ENCODE peak calls at places on chromosomes 11 and 22, in four cellular contexts. One of them, this sample, is unnamed.

GRCh38 chr22:21055880-21056319 is 10.2 kb downstream of the LRRC74B start:
- DNase-seq in OCI-LY7: no peak
- DNase-seq in spleen: peak
- DNase-seq in heart right ventricle: no peak
- DNase-seq in this sample: no peak

GRCh38 chr11:3824714-3825472 is 15.9 kb downstream of the RHOG start:
- DNase-seq in heart right ventricle: peak
- DNase-seq in OCI-LY7: peak
- DNase-seq in spleen: peak
- DNase-seq in this sample: peak

GRCh38 chr11:24163146-24163545 is 333.7 kb upstream of the LUZP2 start:
- DNase-seq in OCI-LY7: no peak
- DNase-seq in heart right ventricle: no peak
- DNase-seq in spleen: no peak
- DNase-seq in this sample: no peak

GRCh38 chr11:118174006-118174567 is 2.4 kb downstream of the SCN2B start:
- DNase-seq in heart right ventricle: no peak
- DNase-seq in OCI-LY7: no peak
- DNase-seq in spleen: no peak
- DNase-seq in this sample: no peak

GRCh38 chr22:44683881-44684280 is 18.1 kb upstream of the PRR5 start:
- DNase-seq in spleen: no peak
- DNase-seq in OCI-LY7: no peak
- DNase-seq in heart right ventricle: no peak
- DNase-seq in this sample: no peak

GRCh38 chr11:118908931-118909618 is 16.7 kb downstream of the BCL9L start:
- DNase-seq in OCI-LY7: no peak
- DNase-seq in spleen: peak
- DNase-seq in heart right ventricle: peak
- DNase-seq in this sample: no peak

GRCh38 chr11:69300124-69301032 is 6.4 kb downstream of the MYEOV start:
- DNase-seq in spleen: no peak
- DNase-seq in OCI-LY7: no peak
- DNase-seq in heart right ventricle: no peak
- DNase-seq in this sample: peak

GRCh38 chr11:61567286-61568061 is 13.4 kb downstream of the SYT7 start:
- DNase-seq in heart right ventricle: peak
- DNase-seq in spleen: peak
- DNase-seq in OCI-LY7: peak
- DNase-seq in this sample: peak

GRCh38 chr11:45805305-45806071 is 539 bp downstream of the SLC35C1 start:
- DNase-seq in OCI-LY7: no peak
- DNase-seq in heart right ventricle: peak
- DNase-seq in spleen: peak
- DNase-seq in this sample: no peak

GRCh38 chr11:118883368-118884071 is at the start of gene CXCR5:
- DNase-seq in OCI-LY7: peak
- DNase-seq in spleen: peak
- DNase-seq in heart right ventricle: no peak
- DNase-seq in this sample: peak

GRCh38 chr11:112841719-112842118 is 119.5 kb upstream of the NCAM1 start:
- DNase-seq in spleen: no peak
- DNase-seq in OCI-LY7: no peak
- DNase-seq in heart right ventricle: no peak
- DNase-seq in this sample: no peak

GRCh38 chr22:46070215-46070721 is 80.1 kb upstream of the PPARA start:
- DNase-seq in OCI-LY7: peak
- DNase-seq in spleen: peak
- DNase-seq in heart right ventricle: peak
- DNase-seq in this sample: peak

GRCh38 chr11:131675489-131675888 is 305.1 kb downstream of the NTM start:
- DNase-seq in heart right ventricle: no peak
- DNase-seq in OCI-LY7: no peak
- DNase-seq in spleen: no peak
- DNase-seq in this sample: no peak

GRCh38 chr11:123212406-123212805 is 17.4 kb upstream of the CLMP start:
- DNase-seq in spleen: no peak
- DNase-seq in OCI-LY7: no peak
- DNase-seq in heart right ventricle: no peak
- DNase-seq in this sample: no peak

GRCh38 chr22:45526263-45526662 is 23.6 kb downstream of the FBLN1 start:
- DNase-seq in heart right ventricle: no peak
- DNase-seq in OCI-LY7: no peak
- DNase-seq in spleen: no peak
- DNase-seq in this sample: no peak

GRCh38 chr11:33936745-33937612 is 45.1 kb upstream of the LMO2 start:
- DNase-seq in spleen: no peak
- DNase-seq in OCI-LY7: no peak
- DNase-seq in heart right ventricle: peak
- DNase-seq in this sample: no peak

GRCh38 chr22:35914665-35915476 is 113.8 kb downstream of the RBFOX2 start:
- DNase-seq in heart right ventricle: no peak
- DNase-seq in OCI-LY7: peak
- DNase-seq in spleen: no peak
- DNase-seq in this sample: no peak

GRCh38 chr11:134464981-134465730 is 53.1 kb upstream of the B3GAT1 start:
- DNase-seq in OCI-LY7: no peak
- DNase-seq in heart right ventricle: no peak
- DNase-seq in spleen: no peak
- DNase-seq in this sample: no peak

GRCh38 chr11:69744435-69744834 is 30.7 kb downstream of the FGF4 start:
- DNase-seq in heart right ventricle: no peak
- DNase-seq in OCI-LY7: no peak
- DNase-seq in spleen: no peak
- DNase-seq in this sample: no peak

GRCh38 chr22:48662476-48663150 is 1165.1 kb downstream of the BRD1 start:
- DNase-seq in heart right ventricle: peak
- DNase-seq in OCI-LY7: no peak
- DNase-seq in spleen: no peak
- DNase-seq in this sample: no peak

GRCh38 chr22:43293661-43294392 is 49.3 kb downstream of the SCUBE1 start:
- DNase-seq in spleen: no peak
- DNase-seq in heart right ventricle: peak
- DNase-seq in OCI-LY7: no peak
- DNase-seq in this sample: no peak

GRCh38 chr11:42764936-42765335 is 546.9 kb upstream of the API5 start:
- DNase-seq in spleen: no peak
- DNase-seq in heart right ventricle: no peak
- DNase-seq in OCI-LY7: no peak
- DNase-seq in this sample: no peak

GRCh38 chr11:16012125-16012751 is 344.1 kb downstream of the SOX6 start:
- DNase-seq in spleen: no peak
- DNase-seq in heart right ventricle: no peak
- DNase-seq in OCI-LY7: no peak
- DNase-seq in this sample: no peak

GRCh38 chr11:65165847-65166317 is 4.2 kb upstream of the SPDYC start:
- DNase-seq in OCI-LY7: no peak
- DNase-seq in heart right ventricle: no peak
- DNase-seq in spleen: no peak
- DNase-seq in this sample: no peak

GRCh38 chr11:128835741-128836410 is 31.2 kb downstream of the KCNJ1 start:
- DNase-seq in heart right ventricle: peak
- DNase-seq in OCI-LY7: no peak
- DNase-seq in spleen: no peak
- DNase-seq in this sample: no peak

GRCh38 chr11:103699656-103700055 is 336.8 kb upstream of the DDI1 start:
- DNase-seq in heart right ventricle: no peak
- DNase-seq in OCI-LY7: no peak
- DNase-seq in spleen: no peak
- DNase-seq in this sample: no peak

GRCh38 chr22:40635940-40636379 is 559 bp downstream of the MRTFA start:
- DNase-seq in spleen: no peak
- DNase-seq in heart right ventricle: no peak
- DNase-seq in OCI-LY7: peak
- DNase-seq in this sample: peak

GRCh38 chr11:79152511-79152910 is 288.3 kb downstream of the TENM4 start:
- DNase-seq in OCI-LY7: no peak
- DNase-seq in spleen: no peak
- DNase-seq in heart right ventricle: no peak
- DNase-seq in this sample: no peak

GRCh38 chr11:118911880-118912741 is 13.6 kb downstream of the BCL9L start:
- DNase-seq in spleen: peak
- DNase-seq in heart right ventricle: peak
- DNase-seq in OCI-LY7: no peak
- DNase-seq in this sample: no peak

GRCh38 chr11:69640260-69640994 is 529 bp upstream of the CCND1 start:
- DNase-seq in spleen: peak
- DNase-seq in OCI-LY7: no peak
- DNase-seq in heart right ventricle: no peak
- DNase-seq in this sample: peak

DNA sequence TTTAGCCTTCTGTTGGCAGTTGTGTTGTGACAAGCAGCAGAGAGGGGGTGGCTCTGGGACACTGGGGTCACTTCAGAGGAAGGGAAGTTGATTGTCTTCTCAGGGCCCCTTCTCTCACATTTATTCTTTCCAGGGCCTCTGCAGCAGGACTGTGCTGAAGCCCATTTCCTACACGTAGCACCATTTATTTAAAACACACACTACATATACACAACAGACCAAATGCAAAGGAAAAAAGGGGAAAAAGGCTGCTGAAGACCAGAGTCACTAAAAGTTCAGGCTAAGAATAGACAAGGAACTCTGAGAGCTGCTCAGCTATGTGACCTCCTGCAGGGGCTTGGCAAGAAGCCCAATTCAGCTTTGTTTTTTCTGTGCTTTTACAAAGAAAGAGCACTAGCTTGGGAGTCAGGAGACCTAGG is 28.3 kb upstream of the UPB1 start:
- DNase-seq in OCI-LY7: no peak
- DNase-seq in spleen: no peak
- DNase-seq in heart right ventricle: no peak
- DNase-seq in this sample: peak
- H3K27ac ChIP-seq in OCI-LY7: no peak
- H3K27ac ChIP-seq in spleen: peak
- H3K27ac ChIP-seq in heart right ventricle: peak
- H3K27ac ChIP-seq in this sample: peak

GRCh38 chr22:19843857-19844422 is 10.7 kb downstream of the GNB1L start:
- DNase-seq in spleen: peak
- DNase-seq in heart right ventricle: no peak
- DNase-seq in OCI-LY7: no peak
- DNase-seq in this sample: no peak

GRCh38 chr22:19846620-19847344 is 7.9 kb downstream of the GNB1L start:
- DNase-seq in spleen: no peak
- DNase-seq in heart right ventricle: no peak
- DNase-seq in OCI-LY7: no peak
- DNase-seq in this sample: no peak

GRCh38 chr22:19847345-19847632 is 7.4 kb downstream of the GNB1L start:
- DNase-seq in OCI-LY7: no peak
- DNase-seq in heart right ventricle: no peak
- DNase-seq in spleen: no peak
- DNase-seq in this sample: no peak

GRCh38 chr22:19844423-19845368 is 10.0 kb downstream of the GNB1L start:
- DNase-seq in spleen: peak
- DNase-seq in OCI-LY7: peak
- DNase-seq in heart right ventricle: peak
- DNase-seq in this sample: no peak

GRCh38 chr22:19845369-19845722 is 9.3 kb downstream of the GNB1L start:
- DNase-seq in OCI-LY7: no peak
- DNase-seq in heart right ventricle: no peak
- DNase-seq in spleen: no peak
- DNase-seq in this sample: no peak
- H3K27ac ChIP-seq in OCI-LY7: peak
- H3K27ac ChIP-seq in heart right ventricle: no peak
- H3K27ac ChIP-seq in spleen: no peak
- H3K27ac ChIP-seq in this sample: no peak

GRCh38 chr11:125892994-125893393 is 5.5 kb downstream of the HYLS1 start:
- DNase-seq in OCI-LY7: no peak
- DNase-seq in heart right ventricle: no peak
- DNase-seq in spleen: no peak
- DNase-seq in this sample: no peak

GRCh38 chr11:125892071-125892470 is 4.6 kb downstream of the HYLS1 start:
- DNase-seq in spleen: no peak
- DNase-seq in OCI-LY7: no peak
- DNase-seq in heart right ventricle: no peak
- DNase-seq in this sample: no peak

GRCh38 chr11:125886997-125887372 is 483 bp upstream of the HYLS1 start:
- DNase-seq in heart right ventricle: peak
- DNase-seq in spleen: peak
- DNase-seq in OCI-LY7: peak
- DNase-seq in this sample: peak

GRCh38 chr11:125887373-125888324 is at the start of gene HYLS1:
- DNase-seq in heart right ventricle: peak
- DNase-seq in OCI-LY7: peak
- DNase-seq in spleen: peak
- DNase-seq in this sample: peak

DNA sequence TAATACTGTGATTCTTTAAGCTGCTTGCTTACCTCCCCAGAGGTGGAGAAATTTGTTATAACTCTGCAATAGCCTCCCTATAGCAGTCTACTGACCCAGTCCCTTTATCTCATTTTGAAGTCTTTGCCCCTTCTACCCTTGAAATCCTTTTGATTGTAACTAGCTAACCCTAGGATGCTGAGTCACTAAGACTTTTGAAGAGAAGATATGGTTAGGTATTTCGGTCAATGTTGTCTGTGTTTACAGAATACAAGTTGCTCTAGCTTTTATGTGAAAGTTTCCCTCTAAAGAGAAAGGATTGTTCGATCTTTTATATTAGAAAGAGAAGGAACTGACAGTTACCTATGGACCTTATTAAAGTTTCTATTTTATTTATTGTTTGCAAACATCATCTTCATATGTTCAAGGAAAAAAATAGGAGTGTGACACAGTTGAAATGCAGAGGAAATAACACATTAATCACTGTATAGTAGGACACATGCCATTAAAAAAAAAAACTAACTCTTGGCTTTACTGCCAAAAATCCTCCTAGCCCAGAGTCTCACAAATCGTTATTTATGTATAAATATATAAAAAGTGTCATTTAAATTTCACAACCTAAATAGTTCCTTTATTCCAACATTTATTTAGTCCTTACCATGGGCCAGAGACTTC is 3.1 kb downstream of the HYLS1 start:
- DNase-seq in heart right ventricle: no peak
- DNase-seq in spleen: no peak
- DNase-seq in OCI-LY7: no peak
- DNase-seq in this sample: no peak
- H3K27ac ChIP-seq in heart right ventricle: no peak
- H3K27ac ChIP-seq in spleen: no peak
- H3K27ac ChIP-seq in OCI-LY7: no peak
- H3K27ac ChIP-seq in this sample: no peak

GRCh38 chr11:36328956-36329673 is 33.0 kb downstream of the PRR5L start:
- DNase-seq in spleen: no peak
- DNase-seq in heart right ventricle: no peak
- DNase-seq in OCI-LY7: no peak
- DNase-seq in this sample: no peak

GRCh38 chr11:36333897-36334296 is 37.8 kb downstream of the PRR5L start:
- DNase-seq in spleen: no peak
- DNase-seq in heart right ventricle: no peak
- DNase-seq in OCI-LY7: peak
- DNase-seq in this sample: peak

DNA sequence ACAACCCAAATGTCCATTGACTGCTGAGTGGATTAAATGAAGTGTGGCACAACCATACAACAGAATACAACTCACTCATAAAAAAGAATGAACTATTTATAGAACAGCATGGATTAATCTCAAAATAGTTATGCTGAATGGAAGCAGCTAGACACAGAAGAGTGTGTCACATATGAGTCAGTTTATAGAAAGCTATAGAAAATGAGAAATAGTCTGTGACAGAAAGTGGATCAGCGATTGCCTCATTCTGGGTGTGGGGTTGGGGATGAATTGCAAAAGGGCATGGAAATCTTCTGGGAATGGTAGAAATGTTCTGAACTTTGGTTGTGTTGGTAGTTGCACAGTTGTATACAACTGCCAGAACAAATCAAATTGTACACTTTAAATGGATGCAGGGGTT is 37.4 kb downstream of the PRR5L start:
- DNase-seq in spleen: no peak
- DNase-seq in OCI-LY7: no peak
- DNase-seq in heart right ventricle: no peak
- DNase-seq in this sample: no peak
- H3K27ac ChIP-seq in spleen: no peak
- H3K27ac ChIP-seq in OCI-LY7: no peak
- H3K27ac ChIP-seq in heart right ventricle: no peak
- H3K27ac ChIP-seq in this sample: no peak

This sample was measured in Karpas-422.